ENCODE peak calls at places on chromosomes 16 and 17, in seven cellular contexts. I, P, A, H, F, D and X are unnamed samples.
A peak's percentile ranks its signal among the peaks of the same experiment; 100 is the strongest.

GRCh38 chr17:76696763-76697701 is 13.7 kb downstream of the MXRA7 start:
- DNase-seq in I (peak; percentile 66), P (no peak), A (no peak), H (no peak), F (no peak), D (no peak), X (no peak)

GRCh38 chr16:24036614-24037013 is 200.8 kb downstream of the PRKCB start:
- DNase-seq in I (peak; percentile 46), P (peak; percentile 48), A (no peak), H (peak; percentile 61), F (no peak), D (no peak), X (peak; percentile 60)

GRCh38 chr17:32117399-32117798 is 24.9 kb upstream of the RHOT1 start:
- DNase-seq in I (no peak), P (no peak), A (no peak), H (no peak), F (no peak), D (no peak), X (no peak)

GRCh38 chr17:68085751-68086445 is 50.4 kb downstream of the KPNA2 start:
- DNase-seq in I (no peak), P (no peak), A (no peak), H (peak; percentile 16), F (no peak), D (no peak), X (no peak)

GRCh38 chr17:57502696-57503307 is 242.3 kb downstream of the CCDC182 start:
- DNase-seq in I (no peak), P (no peak), A (no peak), H (no peak), F (no peak), D (no peak), X (no peak)

GRCh38 chr17:7176870-7177209 is 2.3 kb downstream of the ASGR1 start:
- DNase-seq in I (no peak), P (no peak), A (no peak), H (peak; percentile 60), F (no peak), D (no peak), X (no peak)

GRCh38 chr17:58324409-58325288 is 3.9 kb downstream of the TSPOAP1 start:
- DNase-seq in I (no peak), P (no peak), A (no peak), H (peak; percentile 87), F (no peak), D (peak; percentile 72), X (no peak)

GRCh38 chr16:67029249-67030096 is 524 bp downstream of the CBFB start:
- DNase-seq in I (no peak), P (peak; percentile 45), A (no peak), H (peak; percentile 68), F (peak; percentile 85), D (peak; percentile 83), X (peak; percentile 58)

GRCh38 chr17:27582696-27583095 is 48.3 kb upstream of the LGALS9 start:
- DNase-seq in I (no peak), P (no peak), A (no peak), H (no peak), F (no peak), D (no peak), X (no peak)

GRCh38 chr16:24834459-24835335 is 11.1 kb upstream of the SLC5A11 start:
- DNase-seq in I (peak; percentile 62), P (peak; percentile 76), A (no peak), H (peak; percentile 60), F (peak; percentile 36), D (no peak), X (peak; percentile 58)

GRCh38 chr16:88905563-88905962 is 39.1 kb upstream of the PABPN1L start:
- DNase-seq in I (no peak), P (peak; percentile 42), A (no peak), H (peak; percentile 79), F (no peak), D (no peak), X (peak; percentile 49)

GRCh38 chr17:63151981-63152523 is 186.0 kb downstream of the TANC2 start:
- DNase-seq in I (no peak), P (no peak), A (no peak), H (peak; percentile 36), F (no peak), D (no peak), X (no peak)

GRCh38 chr17:38504216-38504615 is 76.0 kb downstream of the ARHGAP23 start:
- DNase-seq in I (no peak), P (no peak), A (no peak), H (no peak), F (no peak), D (no peak), X (no peak)

DNA sequence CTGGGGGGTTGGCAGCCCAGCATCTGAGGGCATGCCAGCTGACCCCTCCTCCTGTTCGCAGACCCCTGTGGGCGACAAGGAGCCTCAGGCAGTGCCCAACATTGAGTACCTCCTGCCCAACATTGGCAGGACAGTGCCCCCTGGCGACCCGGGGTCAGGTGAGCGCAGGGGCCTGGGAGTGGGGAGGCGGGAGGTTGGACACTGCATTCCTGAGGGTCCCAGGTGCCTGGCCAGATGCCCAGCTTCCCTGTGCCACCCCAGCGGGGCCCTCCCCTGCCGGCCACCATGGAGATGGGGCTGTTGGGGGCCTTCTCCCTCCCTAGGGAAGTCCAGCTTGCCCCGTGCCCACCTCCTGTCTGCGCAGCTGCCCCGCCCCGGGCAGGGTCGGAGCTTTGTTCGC is 70.1 kb downstream of the ARHGAP23 start:
- DNase-seq in I (no peak), P (no peak), A (no peak), H (no peak), F (no peak), D (no peak), X (no peak)
- H3K4me1 ChIP-seq in I (no peaks in the 10 kb centered on the region), P (no peaks in the 10 kb centered on the region), A (no peaks in the 10 kb centered on the region), H (no peaks in the 10 kb centered on the region), F (no peaks in the 10 kb centered on the region), D (no peaks in the 10 kb centered on the region), X (no peaks in the 10 kb centered on the region)

DNA sequence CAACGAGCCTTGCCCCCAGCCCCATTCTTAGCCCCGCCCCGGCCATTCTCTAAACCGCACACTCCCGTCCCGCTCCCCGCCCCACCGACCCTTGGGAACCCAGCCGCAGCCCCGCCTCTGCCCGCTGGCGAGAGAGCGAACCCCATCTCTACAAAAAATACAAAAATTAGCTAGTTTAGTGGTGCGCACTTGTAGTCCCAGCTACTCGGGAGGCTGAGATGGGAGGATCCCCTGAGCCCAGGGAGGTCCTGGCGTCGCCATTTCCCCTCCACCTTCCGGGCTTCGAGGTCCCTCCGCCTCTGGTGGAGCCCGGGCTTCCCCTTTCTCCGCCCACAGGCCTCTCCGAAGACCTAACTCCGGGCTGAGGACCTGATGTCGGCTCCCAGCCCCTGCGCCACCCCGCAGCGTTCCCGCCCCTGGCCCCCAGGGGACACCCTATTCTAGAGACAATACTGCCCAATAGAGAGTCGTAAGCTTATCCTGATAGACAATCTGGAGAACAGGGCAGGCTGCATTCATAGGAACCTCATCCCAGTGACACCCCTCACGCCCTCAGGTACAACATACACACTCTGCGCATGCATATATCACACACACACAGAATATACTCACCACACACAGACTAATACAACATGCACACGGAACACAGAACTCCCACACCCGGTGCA is 483 bp upstream of the PROCA1 start:
- DNase-seq in I (no peak), P (no peak), A (no peak), H (peak; percentile 80), F (no peak), D (peak; percentile 82), X (peak; percentile 35)
- TF ChIP-seq CTCF in I (no peak), P (no peak), A (no peak), H (no peak), F (no peak), D (no peak), X (no peak)

GRCh38 chr17:3511841-3512511 is 36.2 kb downstream of the ASPA start:
- DNase-seq in I (no peak), P (no peak), A (no peak), H (no peak), F (peak; percentile 45), D (no peak), X (no peak)
- H3K4me3 ChIP-seq in I (no peak overlapping the region), P (no peak overlapping the region), A (no peak overlapping the region), H (no peak overlapping the region), F (no peak overlapping the region), D (no peak overlapping the region), X (no peak overlapping the region)

GRCh38 chr16:85246473-85246872 is 134.2 kb upstream of the CIBAR2 start:
- DNase-seq in I (no peak), P (no peak), A (no peak), H (no peak), F (no peak), D (no peak), X (no peak)
- H3K4me1 ChIP-seq in I (peaks cover 2% of the 10 kb centered on the region), P (no peaks in the 10 kb centered on the region), A (peaks cover 9% of the 10 kb centered on the region), H (peaks cover 9% of the 10 kb centered on the region), F (no peaks in the 10 kb centered on the region), D (no peaks in the 10 kb centered on the region), X (no peaks in the 10 kb centered on the region)

GRCh38 chr17:29613371-29613837 is 9.3 kb downstream of the CORO6 start:
- DNase-seq in I (peak; percentile 77), P (peak; percentile 93), A (peak; percentile 59), H (peak; percentile 96), F (peak; percentile 98), D (peak; percentile 95), X (no peak)
- TF ChIP-seq CTCF in I (peak; percentile 94), P (peak; percentile 87), A (peak; percentile 88), H (peak; percentile 75), F (peak; percentile 72), D (peak; percentile 93), X (no peak)

GRCh38 chr17:2263183-2263954 is 40.2 kb downstream of the SMG6 start:
- DNase-seq in I (no peak), P (no peak), A (no peak), H (no peak), F (no peak), D (no peak), X (no peak)
- H3K4me3 ChIP-seq in I (no peak overlapping the region), P (no peak overlapping the region), A (no peak overlapping the region), H (no peak overlapping the region), F (peak overlapping the region; percentile 6), D (no peak overlapping the region), X (no peak overlapping the region)

DNA sequence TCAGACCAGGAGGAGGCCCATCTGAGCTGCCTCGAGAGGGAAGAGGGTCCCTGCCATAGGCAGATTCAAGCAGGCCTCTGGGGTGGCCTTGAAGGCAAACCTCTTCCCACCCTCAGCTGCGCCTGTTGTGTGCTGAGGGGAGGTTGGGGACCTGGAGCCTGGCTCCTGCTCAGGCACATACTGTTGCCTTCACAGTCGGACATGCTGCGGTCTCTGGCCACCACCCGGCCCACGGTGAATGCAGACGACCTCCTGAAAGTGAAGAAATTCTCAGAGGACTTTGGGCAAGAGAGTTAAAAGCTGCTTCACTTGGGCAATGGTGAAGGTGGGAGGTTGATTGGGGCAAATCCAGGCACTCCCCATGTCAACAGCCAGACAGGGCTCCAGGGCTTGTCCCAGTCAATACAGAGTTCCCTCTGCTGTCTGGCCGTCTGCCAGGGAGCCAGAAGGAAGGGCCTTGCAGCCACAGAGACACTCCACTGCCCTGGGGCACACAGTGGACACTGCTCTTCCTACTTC is 6.3 kb downstream of the PDF start:
- DNase-seq in I (no peak), P (no peak), A (no peak), H (no peak), F (no peak), D (peak; percentile 84), X (no peak)
- H3K4me1 ChIP-seq in I (peaks cover 52% of the 10 kb centered on the region), P (peaks cover 34% of the 10 kb centered on the region), A (peaks cover 53% of the 10 kb centered on the region), H (peaks cover 10% of the 10 kb centered on the region), F (no peaks in the 10 kb centered on the region), D (peaks cover 27% of the 10 kb centered on the region), X (peaks cover 22% of the 10 kb centered on the region)

DNA sequence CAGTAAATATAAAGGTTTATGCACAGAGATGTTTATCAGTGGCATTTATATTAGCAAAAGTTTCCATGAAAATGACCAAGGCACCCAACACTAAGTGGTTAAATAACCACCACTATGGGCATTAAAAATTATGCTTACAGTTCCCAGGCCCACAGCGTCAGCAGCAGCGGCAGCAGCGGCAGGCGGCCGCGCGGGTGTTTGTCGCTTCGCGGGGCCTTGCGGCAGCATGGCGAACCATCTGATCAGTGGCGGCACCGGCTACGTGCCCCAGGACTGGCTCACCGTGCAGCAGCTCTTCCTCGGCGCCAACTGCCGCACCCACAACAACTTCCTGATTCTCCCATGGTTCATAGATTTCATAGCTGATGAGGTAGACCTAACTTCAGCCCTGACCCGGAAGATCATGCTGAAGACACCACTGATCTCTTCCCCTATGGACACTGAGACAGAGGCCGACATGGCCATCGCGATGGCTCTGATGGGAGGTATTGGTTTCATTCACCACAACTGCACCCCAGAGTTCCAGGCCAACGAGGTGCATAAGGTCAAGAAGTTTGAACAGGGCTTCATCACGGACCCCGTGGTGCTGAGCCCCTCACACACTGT is 71.0 kb downstream of the GRIN2A start:
- DNase-seq in I (no peak), P (no peak), A (no peak), H (no peak), F (no peak), D (no peak), X (no peak)
- TF ChIP-seq CTCF in I (no peak), P (no peak), A (no peak), H (no peak), F (no peak), D (no peak), X (no peak)